ENCODE peak calls at places on chromosomes 7 and 10, in seven cellular contexts. Y is astrocyte of the spinal cord, Q is MM.1S, G is A549, M is foreskin fibroblast, F is ovary, C is fibroblast of pulmonary artery. P is an unnamed sample.

GRCh38 chr10:48943096-48943495 is 3.5 kb upstream of the LRRC18 start:
- DNase-seq in Y (no peak), Q (no peak), G (no peak), M (no peak), F (no peak), C (no peak), P (no peak)

GRCh38 chr10:49605177-49605938 is 4.8 kb upstream of the SLC18A3 start:
- DNase-seq in Y (no peak), Q (no peak), G (no peak), M (no peak), F (no peak), C (no peak), P (no peak)

GRCh38 chr10:42933454-42934340 is 143.2 kb upstream of the RET start:
- DNase-seq in Y (peak), Q (no peak), G (no peak), M (no peak), F (no peak), C (peak), P (no peak)

GRCh38 chr7:28315565-28316420 is 96.5 kb upstream of the CREB5 start:
- DNase-seq in Y (peak), Q (no peak), G (no peak), M (peak), F (no peak), C (peak), P (no peak)

GRCh38 chr7:17879075-17879661 is 61.1 kb downstream of the SNX13 start:
- DNase-seq in Y (no peak), Q (no peak), G (no peak), M (no peak), F (no peak), C (no peak), P (no peak)

GRCh38 chr10:17645591-17646345 is 1.8 kb downstream of the STAM start:
- DNase-seq in Y (no peak), Q (no peak), G (no peak), M (no peak), F (no peak), C (no peak), P (no peak)

GRCh38 chr10:70903262-70903921 is 15.0 kb upstream of the PCBD1 start:
- DNase-seq in Y (peak), Q (peak), G (peak), M (peak), F (peak), C (peak), P (peak)

GRCh38 chr10:59809644-59809974 is 56.4 kb upstream of the MRLN start:
- DNase-seq in Y (no peak), Q (no peak), G (no peak), M (no peak), F (no peak), C (no peak), P (no peak)

GRCh38 chr10:132845041-132845551 is 59.1 kb upstream of the NKX6-2 start:
- DNase-seq in Y (no peak), Q (no peak), G (no peak), M (no peak), F (no peak), C (no peak), P (no peak)

GRCh38 chr10:43781480-43782361 is 133.0 kb upstream of the ZNF32 start:
- DNase-seq in Y (no peak), Q (peak), G (no peak), M (no peak), F (no peak), C (no peak), P (no peak)

GRCh38 chr10:22308390-22308789 is 7.8 kb upstream of the COMMD3 start:
- DNase-seq in Y (no peak), Q (no peak), G (peak), M (peak), F (no peak), C (peak), P (no peak)

GRCh38 chr7:36217211-36217960 is 64.3 kb downstream of the EEPD1 start:
- DNase-seq in Y (no peak), Q (no peak), G (no peak), M (no peak), F (no peak), C (no peak), P (no peak)

DNA sequence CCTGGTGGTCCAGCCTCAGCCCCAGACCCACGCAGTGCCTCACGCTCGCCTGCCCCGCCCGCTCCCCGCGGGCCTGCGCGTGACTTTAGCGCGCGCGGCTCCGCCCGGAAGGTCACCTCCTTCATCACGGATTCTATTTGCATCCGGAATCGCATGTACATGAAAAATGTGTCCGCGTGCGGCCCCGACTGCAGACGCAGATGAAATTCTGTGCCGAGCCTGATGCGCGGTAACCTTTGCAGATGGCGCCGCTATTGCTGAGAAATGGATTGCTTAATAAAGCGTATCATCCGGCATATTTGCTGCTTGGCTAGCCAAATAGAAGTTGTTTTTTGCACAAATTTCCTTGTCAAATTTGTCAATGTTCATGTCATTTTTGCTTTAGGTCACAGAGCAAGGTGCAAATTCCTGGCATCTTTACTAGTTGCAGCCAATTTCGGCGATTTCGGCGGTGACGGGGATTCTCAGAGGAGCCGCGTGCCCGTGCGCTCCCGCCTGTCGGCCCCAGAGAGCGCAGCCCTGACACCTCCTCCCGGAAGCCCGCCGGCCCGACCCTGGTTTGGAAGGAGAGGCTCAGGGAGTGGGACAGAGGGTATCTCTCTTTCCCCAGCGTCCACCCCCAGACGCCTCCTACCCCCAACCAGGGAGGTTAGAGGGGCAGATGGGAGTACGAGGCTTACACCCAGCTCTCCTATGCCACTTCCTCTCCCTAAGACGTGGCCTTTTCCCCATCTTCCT is 85.9 kb upstream of the PAX2 start:
- DNase-seq in Y (no peak), Q (no peak), G (no peak), M (peak), F (no peak), C (no peak), P (no peak)
- H3K4me3 ChIP-seq in Y (no peak), Q (no peak), G (no peak), M (no peak), F (no peak), C (no peak), P (no peak)

GRCh38 chr10:32952541-32953276 is 5.3 kb downstream of the ITGB1 start:
- DNase-seq in Y (no peak), Q (no peak), G (no peak), M (no peak), F (no peak), C (no peak), P (no peak)

GRCh38 chr10:32955299-32955772 is 2.7 kb downstream of the ITGB1 start:
- DNase-seq in Y (no peak), Q (no peak), G (no peak), M (no peak), F (no peak), C (no peak), P (no peak)

GRCh38 chr10:32953277-32953927 is 4.6 kb downstream of the ITGB1 start:
- DNase-seq in Y (no peak), Q (no peak), G (peak), M (no peak), F (no peak), C (no peak), P (no peak)

GRCh38 chr10:32954545-32955298 is 3.3 kb downstream of the ITGB1 start:
- DNase-seq in Y (no peak), Q (no peak), G (no peak), M (no peak), F (no peak), C (no peak), P (no peak)

DNA sequence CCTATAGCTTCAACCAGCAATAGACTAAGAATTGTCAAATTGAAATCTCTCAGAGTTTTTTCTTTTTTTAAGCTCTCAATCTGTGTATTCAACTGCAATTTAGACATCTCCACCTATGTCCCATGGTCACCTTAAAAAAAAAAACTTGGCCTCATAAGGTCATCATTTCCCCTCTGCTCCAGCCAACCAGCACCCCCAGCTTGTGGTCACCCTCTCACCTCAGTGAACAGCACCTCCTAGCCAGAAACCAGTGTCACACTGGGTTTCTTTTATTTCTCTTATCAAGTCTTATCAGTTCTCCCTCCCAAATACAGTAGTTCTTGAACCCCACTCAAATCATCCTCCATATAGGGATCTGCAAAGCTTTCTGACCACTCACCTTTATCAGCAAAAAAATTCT is 4.0 kb downstream of the ITGB1 start:
- DNase-seq in Y (no peak), Q (no peak), G (peak), M (no peak), F (no peak), C (no peak), P (no peak)
- TF ChIP-seq CTCF in Y (no peak), Q (no peak), G (peak), M (no peak), F (no peak), C (no peak), P (no peak)

GRCh38 chr7:155371884-155372781 is 74.5 kb downstream of the INSIG1 start:
- DNase-seq in Y (no peak), Q (peak), G (peak), M (peak), F (no peak), C (no peak), P (no peak)

GRCh38 chr7:155374276-155375252 is 76.9 kb downstream of the INSIG1 start:
- DNase-seq in Y (no peak), Q (no peak), G (no peak), M (no peak), F (no peak), C (no peak), P (no peak)

GRCh38 chr7:155371331-155371883 is 73.7 kb downstream of the INSIG1 start:
- DNase-seq in Y (no peak), Q (no peak), G (no peak), M (no peak), F (no peak), C (no peak), P (no peak)

GRCh38 chr7:155373359-155374273 is 75.9 kb downstream of the INSIG1 start:
- DNase-seq in Y (peak), Q (no peak), G (no peak), M (peak), F (no peak), C (peak), P (no peak)

GRCh38 chr7:155372782-155373358 is 75.2 kb downstream of the INSIG1 start:
- DNase-seq in Y (no peak), Q (no peak), G (no peak), M (no peak), F (no peak), C (no peak), P (no peak)
- H3K4me3 ChIP-seq in Y (no peak), Q (peak), G (peak), M (peak), F (no peak), C (peak), P (peak)

GRCh38 chr7:78226059-78226658 is 427.6 kb downstream of the PHTF2 start:
- DNase-seq in Y (no peak), Q (no peak), G (peak), M (peak), F (peak), C (peak), P (peak)
- TF ChIP-seq CTCF in Y (peak), Q (no peak), G (peak), M (peak), F (peak), C (peak), P (peak)

GRCh38 chr7:5532520-5533335 is 109.1 kb upstream of the TNRC18 start:
- DNase-seq in Y (no peak), Q (peak), G (peak), M (no peak), F (peak), C (no peak), P (no peak)
- H3K4me3 ChIP-seq in Y (no peak), Q (peak), G (no peak), M (no peak), F (peak), C (no peak), P (no peak)

GRCh38 chr7:34184466-34184865 is 279.1 kb downstream of the BMPER start:
- DNase-seq in Y (no peak), Q (no peak), G (peak), M (peak), F (no peak), C (peak), P (no peak)
- TF ChIP-seq CTCF in Y (no peak), Q (no peak), G (no peak), M (peak), F (no peak), C (peak), P (no peak)

P was measured in astrocyte of the cerebellum.